ENCODE peak calls at places on chromosomes 3 and 15, in ten cellular contexts. U is effector CD4-positive, alpha-beta T cell; M is activated CD8-positive, alpha-beta memory T cell treated with anti-CD3 and anti-CD28 coated beads for 24 hours; E is stimulated activated CD4-positive, alpha-beta T cell treated with anti-CD3 and anti-CD28 coated beads, Interleukin-12 subunit alpha, Interleukin-12 subunit beta, amount 100 ng/mL, for 48 hours; N is EH; H is stimulated activated CD8-positive, alpha-beta memory T cell treated with anti-CD3 and anti-CD28 coated beads, Interleukin-15, amount 100 ng/mL, for 1 hour; C is HTR-8/SVneo; L is fibroblast of the aortic adventitia; G is NCI-H1694 treated with DMSO at 0.1 percent for 48 hours; Z is nucleus accumbens. T is an unnamed sample.

GRCh38 chr15:77107068-77107467 is 36.2 kb upstream of the TSPAN3 start:
- DNase-seq in L (peak; percentile 63), H (no peak), C (no peak), E (no peak), Z (no peak), G (no peak), N (no peak), U (no peak), M (no peak), T (no peak)

GRCh38 chr3:112372396-112372795 is 39.4 kb downstream of the CD200 start:
- DNase-seq in G (no peak), N (no peak), C (no peak), L (peak; percentile 52), U (no peak), E (no peak), Z (no peak), M (no peak), H (no peak), T (no peak)

GRCh38 chr3:52893723-52894122 is 3.6 kb downstream of the STIMATE start:
- DNase-seq in H (no peak), Z (no peak), E (no peak), M (no peak), U (no peak), G (no peak), C (no peak), N (no peak), L (no peak), T (no peak)

GRCh38 chr3:170226426-170226960 is 4.3 kb downstream of the PRKCI start:
- DNase-seq in M (no peak), Z (no peak), G (no peak), L (peak; percentile 56), E (no peak), H (no peak), C (no peak), U (no peak), N (peak; percentile 52), T (no peak)

GRCh38 chr15:51759557-51760070 is 8.2 kb downstream of the TMOD2 start:
- DNase-seq in Z (no peak), L (peak; percentile 97), C (peak; percentile 36), M (no peak), E (no peak), U (no peak), G (peak; percentile 16), H (no peak), N (peak; percentile 98), T (no peak)

GRCh38 chr3:174986685-174987084 is 127.6 kb downstream of the NAALADL2 start:
- DNase-seq in N (peak; percentile 60), U (no peak), E (no peak), L (peak; percentile 63), H (no peak), Z (no peak), G (no peak), C (peak; percentile 10), M (no peak), T (no peak)

GRCh38 chr3:24149032-24149431 is 203.9 kb downstream of the NR1D2 start:
- DNase-seq in C (no peak), G (no peak), E (no peak), U (no peak), N (no peak), L (no peak), M (no peak), Z (no peak), H (no peak), T (no peak)

GRCh38 chr3:98263944-98264343 is at the start of gene OR5H6:
- DNase-seq in N (no peak), M (no peak), E (no peak), H (no peak), C (no peak), Z (no peak), U (no peak), G (no peak), L (no peak), T (no peak)

GRCh38 chr3:77348244-77348855 is 308.5 kb downstream of the ROBO2 start:
- DNase-seq in E (no peak), Z (no peak), N (peak; percentile 61), C (no peak), G (no peak), H (no peak), U (no peak), L (no peak), M (no peak), T (no peak)

GRCh38 chr15:23397779-23398178 is 43.2 kb downstream of the GOLGA8S start:
- DNase-seq in Z (no peak), U (no peak), M (no peak), G (no peak), C (no peak), L (no peak), H (no peak), N (no peak), E (no peak), T (no peak)

GRCh38 chr3:31408720-31409119 is 124.0 kb upstream of the STT3B start:
- DNase-seq in M (no peak), C (no peak), N (no peak), Z (no peak), E (no peak), G (no peak), L (no peak), U (no peak), H (no peak), T (no peak)

GRCh38 chr15:45183001-45183400 is 4.8 kb downstream of the SHF start:
- DNase-seq in H (no peak), M (no peak), L (no peak), C (no peak), E (no peak), U (no peak), G (no peak), Z (no peak), N (no peak), T (no peak)

GRCh38 chr3:4841225-4841624 is 138.0 kb upstream of the BHLHE40 start:
- DNase-seq in H (no peak), N (no peak), U (no peak), Z (no peak), L (no peak), M (no peak), G (no peak), C (no peak), E (no peak), T (no peak)

GRCh38 chr3:23991236-23992050 is 46.4 kb downstream of the NR1D2 start:
- DNase-seq in M (no peak), U (no peak), G (no peak), N (no peak), C (no peak), Z (peak; percentile 20), L (peak; percentile 40), E (no peak), H (no peak), T (no peak)

GRCh38 chr3:29972594-29972993 is 633.8 kb upstream of the TGFBR2 start:
- DNase-seq in H (no peak), M (no peak), E (no peak), Z (no peak), N (peak; percentile 88), L (peak; percentile 91), U (no peak), G (no peak), C (no peak), T (no peak)

GRCh38 chr3:31091748-31092147 is 197.3 kb upstream of the GADL1 start:
- DNase-seq in N (no peak), E (no peak), U (no peak), L (no peak), C (no peak), G (no peak), M (no peak), H (no peak), Z (no peak), T (no peak)

GRCh38 chr3:133329626-133330025 is 70.2 kb upstream of the BFSP2 start:
- DNase-seq in C (no peak), M (no peak), L (no peak), N (no peak), G (no peak), U (no peak), E (no peak), H (no peak), Z (no peak), T (no peak)

GRCh38 chr3:113751145-113751544 is 4.3 kb downstream of the ATP6V1A start:
- DNase-seq in H (no peak), G (no peak), L (no peak), E (no peak), M (no peak), Z (no peak), C (no peak), U (no peak), N (no peak), T (no peak)

GRCh38 chr15:89121414-89121813 is 33.2 kb downstream of the ABHD2 start:
- DNase-seq in M (no peak), E (no peak), H (no peak), G (no peak), L (no peak), Z (no peak), U (no peak), N (no peak), C (no peak), T (no peak)

GRCh38 chr3:125110016-125110875 is 54.4 kb upstream of the HEG1 start:
- DNase-seq in H (no peak), G (no peak), C (peak; percentile 75), L (peak; percentile 97), N (peak; percentile 98), M (peak; percentile 73), U (no peak), E (no peak), Z (no peak), T (peak; percentile 28)

GRCh38 chr3:188036375-188036985 is 117.5 kb upstream of the LPP start:
- DNase-seq in U (no peak), G (no peak), L (no peak), C (no peak), M (no peak), E (no peak), Z (no peak), N (no peak), H (no peak), T (no peak)

GRCh38 chr15:63353887-63354286 is 27.8 kb downstream of the CA12 start:
- DNase-seq in L (no peak), M (no peak), C (no peak), Z (no peak), E (no peak), G (no peak), U (no peak), N (no peak), H (no peak), T (no peak)

GRCh38 chr3:184177331-184177731 is 2.7 kb downstream of the AP2M1 start:
- DNase-seq in L (peak; percentile 52), Z (no peak), C (no peak), H (no peak), M (no peak), G (no peak), N (peak; percentile 77), U (no peak), E (no peak), T (no peak)

GRCh38 chr3:171306631-171307030 is 153.6 kb downstream of the TNIK start:
- DNase-seq in C (no peak), L (peak; percentile 98), M (no peak), U (no peak), G (peak; percentile 3), N (peak; percentile 99), Z (peak; percentile 59), H (no peak), E (no peak), T (no peak)